ENCODE peak calls at places on chromosomes 16 and 17, in nine cellular contexts. I, F, Y, V, B, R, C, T and D are unnamed samples.

GRCh38 chr17:31052187-31052889 is 42.4 kb upstream of the NF1 start:
- DNase-seq in B (no peak), C (peak), F (peak), T (peak), V (peak), R (peak), I (peak), Y (no peak), D (peak)

GRCh38 chr17:65587602-65588193 is 26.2 kb upstream of the AXIN2 start:
- DNase-seq in B (no peak), T (no peak), R (no peak), C (no peak), F (no peak), V (peak), Y (no peak), I (no peak), D (no peak)

GRCh38 chr17:4480929-4481898 is 17.5 kb upstream of the SPNS2 start:
- DNase-seq in V (no peak), B (no peak), C (no peak), F (no peak), I (no peak), Y (no peak), T (no peak), R (no peak), D (no peak)

GRCh38 chr17:2172447-2172938 is 117.6 kb downstream of the HIC1 start:
- DNase-seq in B (no peak), F (no peak), C (peak), Y (no peak), I (no peak), V (no peak), T (peak), R (no peak), D (no peak)

GRCh38 chr17:40564883-40565744 is at the start of gene CCR7:
- DNase-seq in B (no peak), R (no peak), Y (no peak), T (no peak), F (no peak), C (no peak), I (no peak), V (no peak), D (no peak)

GRCh38 chr17:10745231-10745630 is 15.4 kb upstream of the TMEM220 start:
- DNase-seq in T (no peak), Y (no peak), I (no peak), V (no peak), B (no peak), R (no peak), F (no peak), C (no peak), D (no peak)

GRCh38 chr17:64741924-64742670 is 80.0 kb upstream of the SMURF2 start:
- DNase-seq in B (no peak), R (peak), C (no peak), F (peak), T (peak), I (no peak), V (peak), Y (no peak), D (no peak)

GRCh38 chr16:9219811-9220210 is 128.4 kb downstream of the HAPSTR1 start:
- DNase-seq in V (no peak), R (no peak), B (no peak), Y (no peak), T (no peak), C (no peak), F (no peak), I (no peak), D (no peak)

GRCh38 chr17:63460018-63460417 is 13.9 kb upstream of the CYB561 start:
- DNase-seq in T (no peak), I (no peak), R (no peak), Y (no peak), V (no peak), B (no peak), C (no peak), F (no peak), D (no peak)

GRCh38 chr16:75632857-75633256 is 9.8 kb upstream of the ADAT1 start:
- DNase-seq in V (no peak), Y (no peak), B (no peak), C (no peak), I (no peak), F (no peak), R (no peak), T (no peak), D (no peak)

GRCh38 chr16:49281843-49282642 is 405 bp upstream of the CBLN1 start:
- DNase-seq in Y (no peak), T (peak), V (peak), I (peak), B (peak), C (no peak), F (peak), R (no peak), D (no peak)

GRCh38 chr16:8044796-8045195 is 545.5 kb downstream of the TMEM114 start:
- DNase-seq in C (no peak), B (no peak), F (no peak), R (no peak), T (no peak), Y (no peak), I (no peak), V (no peak), D (no peak)

GRCh38 chr16:2841606-2842339 is 11.7 kb downstream of the ZG16B start:
- DNase-seq in F (no peak), V (no peak), T (no peak), Y (no peak), I (no peak), R (no peak), C (no peak), B (no peak), D (no peak)

GRCh38 chr16:75288596-75289120 is 37.2 kb upstream of the BCAR1 start:
- DNase-seq in T (no peak), F (no peak), B (no peak), R (no peak), I (no peak), C (no peak), Y (no peak), V (no peak), D (no peak)

GRCh38 chr16:77396461-77396860 is 38.4 kb downstream of the ADAMTS18 start:
- DNase-seq in C (no peak), Y (no peak), V (no peak), R (no peak), B (no peak), I (no peak), T (no peak), F (no peak), D (no peak)